ENCODE peak calls at places on chromosomes 1 and 21, in ten cellular contexts. One of them, this sample, is unnamed.

GRCh38 chr1:6162773-6163172 is 17.3 kb downstream of the CHD5 start:
- DNase-seq in dorsolateral prefrontal cortex: no peak
- DNase-seq in fibroblast of lung: no peak
- DNase-seq in Panc1: no peak
- DNase-seq in upper lobe of right lung: no peak
- DNase-seq in tibial nerve: no peak
- DNase-seq in heart right ventricle: no peak
- DNase-seq in AG04450: no peak
- DNase-seq in breast epithelium: no peak
- DNase-seq in psoas muscle: no peak
- DNase-seq in this sample: no peak

GRCh38 chr1:113931456-113931855 is 2.3 kb downstream of the HIPK1 start:
- DNase-seq in breast epithelium: no peak
- DNase-seq in Panc1: no peak
- DNase-seq in psoas muscle: no peak
- DNase-seq in upper lobe of right lung: no peak
- DNase-seq in AG04450: peak
- DNase-seq in tibial nerve: no peak
- DNase-seq in fibroblast of lung: peak
- DNase-seq in heart right ventricle: no peak
- DNase-seq in dorsolateral prefrontal cortex: no peak
- DNase-seq in this sample: peak

GRCh38 chr1:40383095-40383487 is 9.6 kb downstream of the SMAP2 start:
- DNase-seq in psoas muscle: no peak
- DNase-seq in fibroblast of lung: no peak
- DNase-seq in AG04450: no peak
- DNase-seq in upper lobe of right lung: no peak
- DNase-seq in tibial nerve: no peak
- DNase-seq in heart right ventricle: no peak
- DNase-seq in breast epithelium: no peak
- DNase-seq in Panc1: peak
- DNase-seq in dorsolateral prefrontal cortex: peak
- DNase-seq in this sample: no peak

GRCh38 chr1:40753142-40753882 is 30.3 kb upstream of the KCNQ4 start:
- DNase-seq in breast epithelium: no peak
- DNase-seq in fibroblast of lung: no peak
- DNase-seq in AG04450: no peak
- DNase-seq in heart right ventricle: no peak
- DNase-seq in dorsolateral prefrontal cortex: no peak
- DNase-seq in Panc1: no peak
- DNase-seq in psoas muscle: no peak
- DNase-seq in tibial nerve: no peak
- DNase-seq in upper lobe of right lung: no peak
- DNase-seq in this sample: no peak

GRCh38 chr1:27659497-27660299 is 12.3 kb downstream of the IFI6 start:
- DNase-seq in Panc1: no peak
- DNase-seq in dorsolateral prefrontal cortex: peak
- DNase-seq in AG04450: no peak
- DNase-seq in upper lobe of right lung: peak
- DNase-seq in fibroblast of lung: peak
- DNase-seq in breast epithelium: peak
- DNase-seq in heart right ventricle: peak
- DNase-seq in tibial nerve: peak
- DNase-seq in psoas muscle: peak
- DNase-seq in this sample: peak

GRCh38 chr1:180231506-180232420 is 1.7 kb downstream of the LHX4 start:
- DNase-seq in heart right ventricle: no peak
- DNase-seq in breast epithelium: no peak
- DNase-seq in Panc1: no peak
- DNase-seq in upper lobe of right lung: no peak
- DNase-seq in dorsolateral prefrontal cortex: no peak
- DNase-seq in fibroblast of lung: peak
- DNase-seq in tibial nerve: no peak
- DNase-seq in psoas muscle: no peak
- DNase-seq in AG04450: no peak
- DNase-seq in this sample: no peak

GRCh38 chr1:96010000-96010399 is 711.6 kb upstream of the PTBP2 start:
- DNase-seq in Panc1: no peak
- DNase-seq in fibroblast of lung: no peak
- DNase-seq in dorsolateral prefrontal cortex: no peak
- DNase-seq in psoas muscle: no peak
- DNase-seq in breast epithelium: no peak
- DNase-seq in heart right ventricle: no peak
- DNase-seq in tibial nerve: no peak
- DNase-seq in AG04450: no peak
- DNase-seq in upper lobe of right lung: no peak
- DNase-seq in this sample: no peak

GRCh38 chr1:20430355-20431290 is 55.4 kb downstream of the CAMK2N1 start:
- DNase-seq in Panc1: no peak
- DNase-seq in psoas muscle: no peak
- DNase-seq in heart right ventricle: peak
- DNase-seq in dorsolateral prefrontal cortex: peak
- DNase-seq in AG04450: no peak
- DNase-seq in fibroblast of lung: peak
- DNase-seq in upper lobe of right lung: no peak
- DNase-seq in tibial nerve: no peak
- DNase-seq in breast epithelium: no peak
- DNase-seq in this sample: peak

GRCh38 chr1:7387053-7387861 is 383.8 kb upstream of the VAMP3 start:
- DNase-seq in psoas muscle: no peak
- DNase-seq in fibroblast of lung: no peak
- DNase-seq in tibial nerve: no peak
- DNase-seq in upper lobe of right lung: no peak
- DNase-seq in heart right ventricle: no peak
- DNase-seq in Panc1: no peak
- DNase-seq in AG04450: no peak
- DNase-seq in breast epithelium: peak
- DNase-seq in dorsolateral prefrontal cortex: no peak
- DNase-seq in this sample: peak

GRCh38 chr1:155984341-155984740 is 6.0 kb upstream of the ARHGEF2 start:
- DNase-seq in upper lobe of right lung: no peak
- DNase-seq in dorsolateral prefrontal cortex: no peak
- DNase-seq in tibial nerve: no peak
- DNase-seq in heart right ventricle: no peak
- DNase-seq in AG04450: no peak
- DNase-seq in psoas muscle: no peak
- DNase-seq in breast epithelium: no peak
- DNase-seq in fibroblast of lung: no peak
- DNase-seq in Panc1: no peak
- DNase-seq in this sample: no peak

GRCh38 chr21:38814126-38815059 is 8.7 kb downstream of the ETS2 start:
- DNase-seq in breast epithelium: no peak
- DNase-seq in fibroblast of lung: no peak
- DNase-seq in Panc1: no peak
- DNase-seq in psoas muscle: no peak
- DNase-seq in AG04450: no peak
- DNase-seq in tibial nerve: no peak
- DNase-seq in heart right ventricle: no peak
- DNase-seq in upper lobe of right lung: no peak
- DNase-seq in dorsolateral prefrontal cortex: no peak
- DNase-seq in this sample: no peak
- H3K27ac ChIP-seq in breast epithelium: no peak
- H3K27ac ChIP-seq in fibroblast of lung: peak
- H3K27ac ChIP-seq in Panc1: peak
- H3K27ac ChIP-seq in psoas muscle: peak
- H3K27ac ChIP-seq in AG04450: peak
- H3K27ac ChIP-seq in tibial nerve: no peak
- H3K27ac ChIP-seq in heart right ventricle: no peak
- H3K27ac ChIP-seq in upper lobe of right lung: peak
- H3K27ac ChIP-seq in dorsolateral prefrontal cortex: peak
- H3K27ac ChIP-seq in this sample: peak

GRCh38 chr1:203450541-203451149 is 25.0 kb upstream of the PRELP start:
- DNase-seq in AG04450: no peak
- DNase-seq in dorsolateral prefrontal cortex: no peak
- DNase-seq in fibroblast of lung: no peak
- DNase-seq in upper lobe of right lung: no peak
- DNase-seq in Panc1: no peak
- DNase-seq in psoas muscle: no peak
- DNase-seq in heart right ventricle: no peak
- DNase-seq in tibial nerve: no peak
- DNase-seq in breast epithelium: no peak
- DNase-seq in this sample: no peak
- TF ChIP-seq CTCF in AG04450: no peak
- TF ChIP-seq CTCF in dorsolateral prefrontal cortex: no peak
- TF ChIP-seq CTCF in fibroblast of lung: no peak
- TF ChIP-seq CTCF in upper lobe of right lung: no peak
- TF ChIP-seq CTCF in Panc1: no peak
- TF ChIP-seq CTCF in psoas muscle: no peak
- TF ChIP-seq CTCF in heart right ventricle: no peak
- TF ChIP-seq CTCF in tibial nerve: no peak
- TF ChIP-seq CTCF in breast epithelium: no peak
- TF ChIP-seq CTCF in this sample: no peak

GRCh38 chr1:79376106-79376505 is 369.6 kb upstream of the ADGRL4 start:
- DNase-seq in Panc1: no peak
- DNase-seq in fibroblast of lung: no peak
- DNase-seq in breast epithelium: no peak
- DNase-seq in psoas muscle: no peak
- DNase-seq in upper lobe of right lung: no peak
- DNase-seq in tibial nerve: no peak
- DNase-seq in AG04450: no peak
- DNase-seq in dorsolateral prefrontal cortex: no peak
- DNase-seq in heart right ventricle: no peak
- DNase-seq in this sample: no peak

GRCh38 chr1:79375352-79375751 is 368.8 kb upstream of the ADGRL4 start:
- DNase-seq in dorsolateral prefrontal cortex: no peak
- DNase-seq in AG04450: no peak
- DNase-seq in breast epithelium: no peak
- DNase-seq in tibial nerve: no peak
- DNase-seq in upper lobe of right lung: no peak
- DNase-seq in Panc1: no peak
- DNase-seq in psoas muscle: no peak
- DNase-seq in heart right ventricle: no peak
- DNase-seq in fibroblast of lung: no peak
- DNase-seq in this sample: no peak

GRCh38 chr1:79380078-79380477 is 373.5 kb upstream of the ADGRL4 start:
- DNase-seq in breast epithelium: no peak
- DNase-seq in psoas muscle: no peak
- DNase-seq in AG04450: no peak
- DNase-seq in dorsolateral prefrontal cortex: no peak
- DNase-seq in Panc1: no peak
- DNase-seq in fibroblast of lung: no peak
- DNase-seq in tibial nerve: no peak
- DNase-seq in upper lobe of right lung: no peak
- DNase-seq in heart right ventricle: no peak
- DNase-seq in this sample: no peak
- H3K27ac ChIP-seq in breast epithelium: no peak
- H3K27ac ChIP-seq in psoas muscle: no peak
- H3K27ac ChIP-seq in AG04450: no peak
- H3K27ac ChIP-seq in dorsolateral prefrontal cortex: no peak
- H3K27ac ChIP-seq in Panc1: no peak
- H3K27ac ChIP-seq in fibroblast of lung: no peak
- H3K27ac ChIP-seq in tibial nerve: no peak
- H3K27ac ChIP-seq in upper lobe of right lung: no peak
- H3K27ac ChIP-seq in heart right ventricle: no peak
- H3K27ac ChIP-seq in this sample: no peak

DNA sequence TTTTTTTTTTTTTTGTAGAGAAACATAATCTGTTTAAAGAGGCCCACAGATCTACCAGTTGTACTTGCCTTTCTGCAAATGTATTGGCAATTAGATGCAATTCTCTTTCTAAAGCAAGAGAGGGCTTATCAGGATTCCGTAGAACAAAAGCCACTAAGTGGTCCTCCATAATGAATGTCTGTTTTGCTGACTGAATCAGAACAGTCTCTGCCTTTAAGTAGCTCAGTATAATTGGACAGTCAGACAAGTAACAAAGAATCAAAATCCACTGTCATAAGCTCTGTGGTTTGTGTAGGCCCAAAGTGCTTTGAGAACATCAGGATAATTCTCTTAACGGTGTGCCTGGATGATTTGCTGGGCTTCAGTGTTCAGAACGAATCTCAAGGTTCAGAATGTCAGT is 17.4 kb downstream of the SARS1 start:
- DNase-seq in fibroblast of lung: no peak
- DNase-seq in heart right ventricle: no peak
- DNase-seq in dorsolateral prefrontal cortex: no peak
- DNase-seq in breast epithelium: no peak
- DNase-seq in upper lobe of right lung: no peak
- DNase-seq in AG04450: no peak
- DNase-seq in tibial nerve: no peak
- DNase-seq in Panc1: no peak
- DNase-seq in psoas muscle: no peak
- DNase-seq in this sample: no peak
- TF ChIP-seq CTCF in fibroblast of lung: no peak
- TF ChIP-seq CTCF in heart right ventricle: no peak
- TF ChIP-seq CTCF in dorsolateral prefrontal cortex: no peak
- TF ChIP-seq CTCF in breast epithelium: no peak
- TF ChIP-seq CTCF in upper lobe of right lung: no peak
- TF ChIP-seq CTCF in AG04450: no peak
- TF ChIP-seq CTCF in tibial nerve: no peak
- TF ChIP-seq CTCF in Panc1: no peak
- TF ChIP-seq CTCF in psoas muscle: no peak
- TF ChIP-seq CTCF in this sample: no peak